ENCODE peak calls at places on chromosomes 16 and 17, in eight cellular contexts. L, A, B, X, R, Q, P and J are unnamed samples.
A peak's percentile ranks its signal among the peaks of the same experiment; 100 is the strongest.

GRCh38 chr16:65024649-65025243 is 97.1 kb downstream of the CDH11 start:
- DNase-seq in L (peak; percentile 86), A (no peak), B (no peak), X (no peak), R (no peak), Q (no peak), P (no peak), J (no peak)

GRCh38 chr17:1070411-1070810 is 73.5 kb downstream of the TIMM22 start:
- DNase-seq in L (no peak), A (no peak), B (no peak), X (no peak), R (no peak), Q (no peak), P (no peak), J (no peak)

GRCh38 chr17:3751836-3752235 is 28.1 kb downstream of the HASPIN start:
- DNase-seq in L (no peak), A (no peak), B (no peak), X (no peak), R (no peak), Q (no peak), P (no peak), J (no peak)

GRCh38 chr17:41404024-41404651 is 6.7 kb upstream of the KRT31 start:
- DNase-seq in L (peak; percentile 91), A (no peak), B (no peak), X (no peak), R (no peak), Q (no peak), P (no peak), J (no peak)

GRCh38 chr16:12801511-12802042 is 2.1 kb downstream of the CPPED1 start:
- DNase-seq in L (peak; percentile 93), A (peak; percentile 18), B (peak; percentile 34), X (no peak), R (no peak), Q (no peak), P (peak; percentile 36), J (no peak)

GRCh38 chr16:57614546-57615343 is 13.7 kb upstream of the ADGRG1 start:
- DNase-seq in L (no peak), A (no peak), B (no peak), X (no peak), R (no peak), Q (peak; percentile 11), P (no peak), J (peak; percentile 72)

GRCh38 chr16:4293822-4294457 is 21.1 kb upstream of the TFAP4 start:
- DNase-seq in L (peak; percentile 76), A (no peak), B (peak; percentile 50), X (peak; percentile 62), R (peak; percentile 59), Q (peak; percentile 91), P (peak; percentile 64), J (no peak)

GRCh38 chr17:60439501-60439900 is 17.2 kb downstream of the CHCT1 start:
- DNase-seq in L (no peak), A (no peak), B (no peak), X (no peak), R (no peak), Q (no peak), P (no peak), J (no peak)

GRCh38 chr16:1068451-1068850 is 4.1 kb upstream of the SSTR5 start:
- DNase-seq in L (no peak), A (no peak), B (no peak), X (no peak), R (no peak), Q (no peak), P (no peak), J (no peak)

GRCh38 chr16:29804455-29805231 is 1.7 kb upstream of the MAZ start:
- DNase-seq in L (no peak), A (peak; percentile 37), B (no peak), X (no peak), R (peak; percentile 55), Q (no peak), P (peak; percentile 70), J (peak; percentile 83)

GRCh38 chr17:47224971-47225370 is 15.8 kb downstream of the MYL4 start:
- DNase-seq in L (no peak), A (no peak), B (no peak), X (no peak), R (no peak), Q (no peak), P (no peak), J (no peak)

GRCh38 chr17:80474933-80475915 is 1.2 kb downstream of the NPTX1 start:
- DNase-seq in L (no peak), A (no peak), B (no peak), X (no peak), R (no peak), Q (no peak), P (no peak), J (no peak)

GRCh38 chr17:79732804-79733691 is 2.3 kb downstream of the ENPP7 start:
- DNase-seq in L (no peak), A (peak; percentile 31), B (peak; percentile 35), X (no peak), R (no peak), Q (no peak), P (no peak), J (no peak)

GRCh38 chr16:4894276-4895150 is 42.4 kb downstream of the PPL start:
- DNase-seq in L (no peak), A (no peak), B (no peak), X (no peak), R (no peak), Q (peak; percentile 50), P (no peak), J (no peak)

GRCh38 chr16:75246504-75247205 is 4.8 kb downstream of the BCAR1 start:
- DNase-seq in L (peak; percentile 96), A (no peak), B (no peak), X (no peak), R (peak; percentile 7), Q (no peak), P (no peak), J (no peak)

GRCh38 chr16:75244844-75245758 is 6.3 kb downstream of the BCAR1 start:
- DNase-seq in L (peak; percentile 96), A (peak; percentile 74), B (peak; percentile 65), X (peak; percentile 80), R (peak; percentile 93), Q (peak; percentile 95), P (peak; percentile 96), J (no peak)

GRCh38 chr16:75241955-75242354 is 9.5 kb downstream of the BCAR1 start:
- DNase-seq in L (no peak), A (no peak), B (no peak), X (no peak), R (no peak), Q (no peak), P (no peak), J (no peak)

GRCh38 chr16:75243667-75244224 is 7.7 kb downstream of the BCAR1 start:
- DNase-seq in L (no peak), A (no peak), B (no peak), X (no peak), R (no peak), Q (no peak), P (no peak), J (no peak)

GRCh38 chr16:75244225-75244792 is 7.1 kb downstream of the BCAR1 start:
- DNase-seq in L (no peak), A (peak; percentile 63), B (peak; percentile 56), X (peak; percentile 66), R (no peak), Q (no peak), P (peak; percentile 71), J (no peak)
- TF ChIP-seq CTCF in L (no peak), A (no peak), B (no peak), X (no peak), R (no peak), Q (peak; percentile 10), P (no peak), J (no peak)

GRCh38 chr17:5763595-5763994 is 179.3 kb upstream of the NLRP1 start:
- DNase-seq in L (no peak), A (no peak), B (no peak), X (no peak), R (no peak), Q (no peak), P (no peak), J (no peak)

GRCh38 chr17:5762191-5762590 is 177.9 kb upstream of the NLRP1 start:
- DNase-seq in L (no peak), A (no peak), B (no peak), X (no peak), R (no peak), Q (no peak), P (no peak), J (no peak)

GRCh38 chr17:5758651-5759050 is 174.3 kb upstream of the NLRP1 start:
- DNase-seq in L (peak; percentile 35), A (no peak), B (no peak), X (no peak), R (no peak), Q (peak; percentile 93), P (no peak), J (no peak)

GRCh38 chr17:5757306-5757907 is 173.1 kb upstream of the NLRP1 start:
- DNase-seq in L (no peak), A (no peak), B (no peak), X (no peak), R (peak; percentile 6), Q (peak; percentile 23), P (no peak), J (no peak)

DNA sequence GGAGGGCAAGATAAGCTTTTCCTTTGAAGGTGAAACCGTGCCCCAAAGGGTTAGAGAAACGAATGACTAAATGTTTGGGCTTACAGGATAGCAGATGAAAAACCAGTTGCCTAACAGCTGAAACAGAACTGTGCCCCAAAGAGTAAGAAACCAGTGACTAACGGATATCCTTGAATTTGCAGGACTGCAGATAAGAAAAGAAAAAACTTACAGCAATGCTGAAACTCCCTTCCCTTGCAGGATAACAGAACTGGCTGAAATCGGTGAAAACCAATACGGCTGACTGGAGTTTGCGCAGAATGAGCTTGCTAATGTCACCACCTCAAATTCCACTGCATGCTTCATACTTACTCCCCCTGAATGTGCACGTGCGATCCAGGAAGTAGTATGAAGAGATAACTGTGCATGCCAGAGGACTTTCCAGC is 175.2 kb upstream of the NLRP1 start:
- DNase-seq in L (no peak), A (no peak), B (no peak), X (no peak), R (no peak), Q (no peak), P (no peak), J (no peak)
- H3K27me3 ChIP-seq in L (no peaks in the 10 kb centered on the region), A (peaks cover 17% of the 10 kb centered on the region), B (no peaks in the 10 kb centered on the region), X (no peaks in the 10 kb centered on the region), R (no peaks in the 10 kb centered on the region), Q (no peaks in the 10 kb centered on the region), P (peaks cover 8% of the 10 kb centered on the region), J (no peaks in the 10 kb centered on the region)

DNA sequence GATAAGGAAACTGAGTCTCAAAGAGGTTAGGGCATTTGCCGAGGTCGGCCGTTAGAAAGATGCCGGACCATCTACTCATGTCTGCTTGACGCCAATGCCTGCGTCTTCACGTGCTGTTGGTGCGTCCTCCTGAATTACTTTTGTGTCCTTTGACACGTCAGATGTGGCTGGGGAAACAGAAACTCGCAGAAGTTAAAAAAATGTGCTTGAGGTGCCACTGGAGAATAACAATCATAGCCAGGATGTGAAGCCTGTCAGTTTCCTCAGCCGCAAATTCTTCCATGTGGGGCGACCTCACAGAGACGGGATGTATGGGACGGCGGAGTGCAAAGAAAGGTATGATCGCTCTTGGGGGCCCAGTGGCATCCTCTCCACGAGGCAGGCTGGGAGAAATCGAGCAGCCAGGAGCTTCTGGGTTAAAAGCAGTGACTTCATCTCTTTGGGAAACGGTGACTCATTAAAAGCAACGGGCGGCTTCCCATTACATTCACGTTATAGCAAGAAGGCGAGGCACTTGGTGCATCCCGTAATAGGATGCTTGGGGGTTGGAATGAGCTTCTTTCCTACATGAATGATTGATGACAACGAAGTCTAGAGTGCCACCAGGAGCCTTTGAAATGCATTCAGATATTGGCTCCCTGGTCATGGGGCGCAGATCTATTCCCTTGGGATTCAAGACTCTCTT is 67.8 kb downstream of the BMERB1 start:
- DNase-seq in L (peak; percentile 98), A (no peak), B (no peak), X (no peak), R (no peak), Q (no peak), P (no peak), J (no peak)
- H3K27ac ChIP-seq in L (peak overlapping the region; percentile 85), A (no peak overlapping the region), B (no peak overlapping the region), X (peak overlapping the region; percentile 2), R (no peak overlapping the region), Q (no peak overlapping the region), P (no peak overlapping the region), J (no peak overlapping the region)

GRCh38 chr17:37643118-37643766 is at the start of gene DDX52:
- DNase-seq in L (peak; percentile 87), A (peak; percentile 95), B (peak; percentile 91), X (peak; percentile 90), R (peak; percentile 98), Q (peak; percentile 87), P (peak; percentile 94), J (peak; percentile 97)
- TF ChIP-seq CTCF in L (peak; percentile 18), A (peak; percentile 6), B (no peak), X (no peak), R (no peak), Q (no peak), P (peak; percentile 13), J (no peak)